ENCODE peak calls at places on chromosomes 6 and 20, in eight cellular contexts. One of them, this sample, is unnamed.

GRCh38 chr6:4776493-4776966 is 326 bp downstream of the CDYL start:
- DNase-seq in germinal center: peak; percentile 55
- DNase-seq in body of pancreas: no peak
- DNase-seq in activated CD4-positive, alpha-beta T cell treated with anti-CD3 and anti-CD28 coated beads for 1 hour: no peak
- DNase-seq in GM23338: peak; percentile 49
- DNase-seq in AG08396: no peak
- DNase-seq in CD8-positive, alpha-beta memory T cell: peak; percentile 66
- DNase-seq in KG1: no peak
- DNase-seq in this sample: peak; percentile 30

GRCh38 chr20:61419010-61419409 is 166.9 kb downstream of the CDH4 start:
- DNase-seq in germinal center: no peak
- DNase-seq in body of pancreas: no peak
- DNase-seq in activated CD4-positive, alpha-beta T cell treated with anti-CD3 and anti-CD28 coated beads for 1 hour: no peak
- DNase-seq in GM23338: no peak
- DNase-seq in AG08396: no peak
- DNase-seq in CD8-positive, alpha-beta memory T cell: no peak
- DNase-seq in KG1: no peak
- DNase-seq in this sample: no peak

GRCh38 chr6:106098383-106099234 is 12.5 kb downstream of the PRDM1 start:
- DNase-seq in germinal center: no peak
- DNase-seq in body of pancreas: peak; percentile 39
- DNase-seq in activated CD4-positive, alpha-beta T cell treated with anti-CD3 and anti-CD28 coated beads for 1 hour: peak; percentile 53
- DNase-seq in GM23338: peak; percentile 39
- DNase-seq in AG08396: no peak
- DNase-seq in CD8-positive, alpha-beta memory T cell: peak; percentile 83
- DNase-seq in KG1: no peak
- DNase-seq in this sample: peak; percentile 74

GRCh38 chr6:158475344-158476302 is 84.3 kb upstream of the TMEM181 start:
- DNase-seq in germinal center: peak; percentile 58
- DNase-seq in body of pancreas: peak; percentile 41
- DNase-seq in activated CD4-positive, alpha-beta T cell treated with anti-CD3 and anti-CD28 coated beads for 1 hour: no peak
- DNase-seq in GM23338: no peak
- DNase-seq in AG08396: no peak
- DNase-seq in CD8-positive, alpha-beta memory T cell: no peak
- DNase-seq in KG1: no peak
- DNase-seq in this sample: no peak

GRCh38 chr20:2603816-2604505 is 48.5 kb upstream of the NOP56 start:
- DNase-seq in germinal center: no peak
- DNase-seq in body of pancreas: no peak
- DNase-seq in activated CD4-positive, alpha-beta T cell treated with anti-CD3 and anti-CD28 coated beads for 1 hour: no peak
- DNase-seq in GM23338: no peak
- DNase-seq in AG08396: no peak
- DNase-seq in CD8-positive, alpha-beta memory T cell: no peak
- DNase-seq in KG1: no peak
- DNase-seq in this sample: no peak

GRCh38 chr6:168194732-168195565 is 115.9 kb upstream of the FRMD1 start:
- DNase-seq in germinal center: no peak
- DNase-seq in body of pancreas: no peak
- DNase-seq in activated CD4-positive, alpha-beta T cell treated with anti-CD3 and anti-CD28 coated beads for 1 hour: no peak
- DNase-seq in GM23338: no peak
- DNase-seq in AG08396: no peak
- DNase-seq in CD8-positive, alpha-beta memory T cell: no peak
- DNase-seq in KG1: no peak
- DNase-seq in this sample: no peak

GRCh38 chr20:53040678-53041674 is 68.8 kb downstream of the TSHZ2 start:
- DNase-seq in germinal center: peak; percentile 34
- DNase-seq in body of pancreas: peak; percentile 46
- DNase-seq in activated CD4-positive, alpha-beta T cell treated with anti-CD3 and anti-CD28 coated beads for 1 hour: no peak
- DNase-seq in GM23338: no peak
- DNase-seq in AG08396: no peak
- DNase-seq in CD8-positive, alpha-beta memory T cell: no peak
- DNase-seq in KG1: no peak
- DNase-seq in this sample: no peak

GRCh38 chr6:53268858-53269608 is 79.7 kb downstream of the ELOVL5 start:
- DNase-seq in germinal center: no peak
- DNase-seq in body of pancreas: no peak
- DNase-seq in activated CD4-positive, alpha-beta T cell treated with anti-CD3 and anti-CD28 coated beads for 1 hour: no peak
- DNase-seq in GM23338: no peak
- DNase-seq in AG08396: no peak
- DNase-seq in CD8-positive, alpha-beta memory T cell: no peak
- DNase-seq in KG1: no peak
- DNase-seq in this sample: no peak

GRCh38 chr6:82484001-82484400 is 120.4 kb downstream of the TPBG start:
- DNase-seq in germinal center: no peak
- DNase-seq in body of pancreas: no peak
- DNase-seq in activated CD4-positive, alpha-beta T cell treated with anti-CD3 and anti-CD28 coated beads for 1 hour: no peak
- DNase-seq in GM23338: no peak
- DNase-seq in AG08396: no peak
- DNase-seq in CD8-positive, alpha-beta memory T cell: no peak
- DNase-seq in KG1: no peak
- DNase-seq in this sample: no peak

GRCh38 chr6:54291146-54291545 is 17.1 kb upstream of the TINAG start:
- DNase-seq in germinal center: no peak
- DNase-seq in body of pancreas: no peak
- DNase-seq in activated CD4-positive, alpha-beta T cell treated with anti-CD3 and anti-CD28 coated beads for 1 hour: no peak
- DNase-seq in GM23338: no peak
- DNase-seq in AG08396: no peak
- DNase-seq in CD8-positive, alpha-beta memory T cell: no peak
- DNase-seq in KG1: no peak
- DNase-seq in this sample: no peak

GRCh38 chr6:150403458-150404245 is 34.8 kb downstream of the IYD start:
- DNase-seq in germinal center: no peak
- DNase-seq in body of pancreas: no peak
- DNase-seq in activated CD4-positive, alpha-beta T cell treated with anti-CD3 and anti-CD28 coated beads for 1 hour: no peak
- DNase-seq in GM23338: no peak
- DNase-seq in AG08396: peak; percentile 30
- DNase-seq in CD8-positive, alpha-beta memory T cell: no peak
- DNase-seq in KG1: no peak
- DNase-seq in this sample: no peak

GRCh38 chr6:148509789-148510581 is 167.3 kb downstream of the SASH1 start:
- DNase-seq in germinal center: no peak
- DNase-seq in body of pancreas: no peak
- DNase-seq in activated CD4-positive, alpha-beta T cell treated with anti-CD3 and anti-CD28 coated beads for 1 hour: no peak
- DNase-seq in GM23338: no peak
- DNase-seq in AG08396: peak; percentile 80
- DNase-seq in CD8-positive, alpha-beta memory T cell: no peak
- DNase-seq in KG1: no peak
- DNase-seq in this sample: no peak

GRCh38 chr20:13552061-13552460 is 86.7 kb downstream of the TASP1 start:
- DNase-seq in germinal center: no peak
- DNase-seq in body of pancreas: no peak
- DNase-seq in activated CD4-positive, alpha-beta T cell treated with anti-CD3 and anti-CD28 coated beads for 1 hour: no peak
- DNase-seq in GM23338: no peak
- DNase-seq in AG08396: peak; percentile 8
- DNase-seq in CD8-positive, alpha-beta memory T cell: no peak
- DNase-seq in KG1: no peak
- DNase-seq in this sample: no peak

GRCh38 chr6:129575378-129576118 is 134.4 kb downstream of the ARHGAP18 start:
- DNase-seq in germinal center: peak; percentile 4
- DNase-seq in body of pancreas: no peak
- DNase-seq in activated CD4-positive, alpha-beta T cell treated with anti-CD3 and anti-CD28 coated beads for 1 hour: no peak
- DNase-seq in GM23338: peak; percentile 79
- DNase-seq in AG08396: peak; percentile 29
- DNase-seq in CD8-positive, alpha-beta memory T cell: no peak
- DNase-seq in KG1: peak; percentile 21
- DNase-seq in this sample: peak; percentile 7

GRCh38 chr6:27873101-27874030 is 38.8 kb downstream of the OR2B2 start:
- DNase-seq in germinal center: peak; percentile 35
- DNase-seq in body of pancreas: no peak
- DNase-seq in activated CD4-positive, alpha-beta T cell treated with anti-CD3 and anti-CD28 coated beads for 1 hour: peak; percentile 54
- DNase-seq in GM23338: peak; percentile 76
- DNase-seq in AG08396: peak; percentile 39
- DNase-seq in CD8-positive, alpha-beta memory T cell: peak; percentile 81
- DNase-seq in KG1: peak; percentile 95
- DNase-seq in this sample: peak; percentile 77

GRCh38 chr6:47083586-47084047 is 41.5 kb upstream of the ADGRF1 start:
- DNase-seq in germinal center: no peak
- DNase-seq in body of pancreas: peak; percentile 77
- DNase-seq in activated CD4-positive, alpha-beta T cell treated with anti-CD3 and anti-CD28 coated beads for 1 hour: no peak
- DNase-seq in GM23338: no peak
- DNase-seq in AG08396: peak; percentile 28
- DNase-seq in CD8-positive, alpha-beta memory T cell: no peak
- DNase-seq in KG1: no peak
- DNase-seq in this sample: no peak

GRCh38 chr6:31826793-31827285 is 699 bp upstream of the HSPA1B start:
- DNase-seq in germinal center: peak; percentile 68
- DNase-seq in body of pancreas: peak; percentile 86
- DNase-seq in activated CD4-positive, alpha-beta T cell treated with anti-CD3 and anti-CD28 coated beads for 1 hour: no peak
- DNase-seq in GM23338: peak; percentile 83
- DNase-seq in AG08396: peak; percentile 80
- DNase-seq in CD8-positive, alpha-beta memory T cell: peak; percentile 64
- DNase-seq in KG1: no peak
- DNase-seq in this sample: no peak

GRCh38 chr20:17327185-17327780 is 100.4 kb downstream of the PCSK2 start:
- DNase-seq in germinal center: no peak
- DNase-seq in body of pancreas: no peak
- DNase-seq in activated CD4-positive, alpha-beta T cell treated with anti-CD3 and anti-CD28 coated beads for 1 hour: no peak
- DNase-seq in GM23338: peak; percentile 28
- DNase-seq in AG08396: no peak
- DNase-seq in CD8-positive, alpha-beta memory T cell: no peak
- DNase-seq in KG1: no peak
- DNase-seq in this sample: no peak

GRCh38 chr6:147603392-147604081 is 95.0 kb downstream of the SAMD5 start:
- DNase-seq in germinal center: no peak
- DNase-seq in body of pancreas: no peak
- DNase-seq in activated CD4-positive, alpha-beta T cell treated with anti-CD3 and anti-CD28 coated beads for 1 hour: no peak
- DNase-seq in GM23338: no peak
- DNase-seq in AG08396: no peak
- DNase-seq in CD8-positive, alpha-beta memory T cell: no peak
- DNase-seq in KG1: no peak
- DNase-seq in this sample: no peak

This sample was measured in naive thymus-derived CD4-positive, alpha-beta T cell.